ENCODE peak calls at places on chromosomes 1 and 21, in six cellular contexts. N is adipocyte, F is cardiac septum, X is MCF 10A, O is ovary, Q is GM06990. H is an unnamed sample.
A peak's percentile ranks its signal among the peaks of the same experiment; 100 is the strongest.

GRCh38 chr1:154866995-154867795 is 2.9 kb downstream of the KCNN3 start:
- DNase-seq in N (peak; percentile 72), F (no peak), X (no peak), O (no peak), Q (no peak), H (peak; percentile 45)

GRCh38 chr1:44281987-44282703 is 68.9 kb downstream of the DMAP1 start:
- DNase-seq in N (no peak), F (no peak), X (no peak), O (no peak), Q (no peak), H (no peak)

GRCh38 chr1:59322394-59323179 is 25.7 kb downstream of the FGGY start:
- DNase-seq in N (no peak), F (no peak), X (no peak), O (no peak), Q (no peak), H (no peak)

GRCh38 chr1:61004269-61005003 is 77.9 kb upstream of the NFIA start:
- DNase-seq in N (peak; percentile 89), F (no peak), X (peak; percentile 83), O (no peak), Q (no peak), H (peak; percentile 24)

GRCh38 chr21:17725339-17725738 is 93.8 kb downstream of the C21orf91 start:
- DNase-seq in N (no peak), F (no peak), X (no peak), O (no peak), Q (no peak), H (no peak)

GRCh38 chr1:67831850-67832513 is 1.3 kb downstream of the GNG12 start:
- DNase-seq in N (peak; percentile 83), F (no peak), X (peak; percentile 84), O (peak; percentile 54), Q (no peak), H (peak; percentile 71)

GRCh38 chr1:59565611-59566410 is 248.9 kb upstream of the HOOK1 start:
- DNase-seq in N (peak; percentile 53), F (no peak), X (no peak), O (no peak), Q (no peak), H (no peak)

GRCh38 chr1:30915491-30916230 is 7.1 kb upstream of the SDC3 start:
- DNase-seq in N (no peak), F (peak; percentile 56), X (no peak), O (no peak), Q (no peak), H (no peak)

GRCh38 chr21:41632748-41633475 is 125.0 kb upstream of the TMPRSS2 start:
- DNase-seq in N (no peak), F (peak; percentile 63), X (peak; percentile 66), O (no peak), Q (no peak), H (no peak)

GRCh38 chr1:186715887-186716809 is 35.9 kb upstream of the PTGS2 start:
- DNase-seq in N (peak; percentile 70), F (no peak), X (peak; percentile 37), O (no peak), Q (no peak), H (no peak)

GRCh38 chr1:87463917-87464565 is 135.4 kb downstream of the LMO4 start:
- DNase-seq in N (peak; percentile 1), F (no peak), X (no peak), O (no peak), Q (peak; percentile 43), H (no peak)

GRCh38 chr1:6870571-6870970 is 85.3 kb downstream of the CAMTA1 start:
- DNase-seq in N (peak; percentile 61), F (no peak), X (no peak), O (no peak), Q (no peak), H (no peak)

GRCh38 chr1:193009501-193009900 is 49.7 kb downstream of the UCHL5 start:
- DNase-seq in N (no peak), F (no peak), X (no peak), O (no peak), Q (no peak), H (no peak)

GRCh38 chr1:66399888-66400529 is 133.9 kb upstream of the SGIP1 start:
- DNase-seq in N (peak; percentile 39), F (no peak), X (no peak), O (no peak), Q (peak; percentile 75), H (no peak)

GRCh38 chr1:115139381-115139780 is 50.1 kb upstream of the TSPAN2 start:
- DNase-seq in N (no peak), F (no peak), X (no peak), O (peak; percentile 11), Q (no peak), H (peak; percentile 29)

GRCh38 chr1:232123775-232124659 is 497.4 kb downstream of the DISC1 start:
- DNase-seq in N (peak; percentile 35), F (no peak), X (peak; percentile 23), O (no peak), Q (no peak), H (no peak)

GRCh38 chr1:19305880-19306279 is 6.1 kb downstream of the AKR7A2 start:
- DNase-seq in N (no peak), F (no peak), X (no peak), O (no peak), Q (no peak), H (no peak)

GRCh38 chr21:36572091-36572490 is 92.2 kb upstream of the CLDN14 start:
- DNase-seq in N (no peak), F (no peak), X (no peak), O (no peak), Q (no peak), H (no peak)

GRCh38 chr1:198265073-198265661 is 108.4 kb downstream of the NEK7 start:
- DNase-seq in N (no peak), F (no peak), X (no peak), O (no peak), Q (no peak), H (no peak)

GRCh38 chr1:235315735-235316134 is 12.2 kb downstream of the ARID4B start:
- DNase-seq in N (no peak), F (no peak), X (no peak), O (no peak), Q (no peak), H (no peak)

GRCh38 chr1:76511226-76511625 is 356.1 kb upstream of the ST6GALNAC5 start:
- DNase-seq in N (no peak), F (no peak), X (no peak), O (no peak), Q (no peak), H (no peak)

GRCh38 chr1:21849909-21850576 is 38.0 kb downstream of the LDLRAD2 start:
- DNase-seq in N (no peak), F (no peak), X (no peak), O (no peak), Q (no peak), H (no peak)

GRCh38 chr1:198577444-198577843 is 37.0 kb upstream of the ATP6V1G3 start:
- DNase-seq in N (peak; percentile 73), F (no peak), X (peak; percentile 74), O (no peak), Q (no peak), H (no peak)

GRCh38 chr1:111270781-111271463 is 19.7 kb upstream of the CHIA start:
- DNase-seq in N (no peak), F (no peak), X (no peak), O (no peak), Q (peak; percentile 7), H (peak; percentile 33)

GRCh38 chr1:98048234-98048633 is 127.4 kb upstream of the DPYD start:
- DNase-seq in N (peak; percentile 94), F (peak; percentile 82), X (peak; percentile 78), O (peak; percentile 56), Q (no peak), H (peak; percentile 82)

GRCh38 chr1:163875214-163875926 is 553.6 kb downstream of the NUF2 start:
- DNase-seq in N (peak; percentile 98), F (no peak), X (peak; percentile 74), O (no peak), Q (no peak), H (peak; percentile 52)

GRCh38 chr1:119108993-119109392 is 31.5 kb downstream of the WARS2 start:
- DNase-seq in N (no peak), F (no peak), X (no peak), O (no peak), Q (no peak), H (no peak)